ENCODE peak calls at places on chromosomes 7 and 10, in seven cellular contexts. T, S, V, R, L, N and W are unnamed samples.

GRCh38 chr10:33252794-33253203 is 81.7 kb downstream of the NRP1 start:
- DNase-seq in T (no peak), S (no peak), V (peak; percentile 88), R (no peak), L (peak; percentile 76), N (no peak), W (no peak)

GRCh38 chr7:65250216-65250615 is 123.4 kb upstream of the ZNF92 start:
- DNase-seq in T (no peak), S (no peak), V (peak; percentile 2), R (no peak), L (no peak), N (no peak), W (no peak)

GRCh38 chr10:101321073-101321472 is 32.9 kb upstream of the BTRC start:
- DNase-seq in T (no peak), S (peak; percentile 94), V (no peak), R (no peak), L (no peak), N (no peak), W (no peak)

GRCh38 chr10:18140149-18140956 is at the start of gene CACNB2:
- DNase-seq in T (no peak), S (peak; percentile 67), V (peak; percentile 66), R (peak; percentile 81), L (peak; percentile 57), N (no peak), W (no peak)

GRCh38 chr10:121668336-121669009 is 70.2 kb upstream of the FGFR2 start:
- DNase-seq in T (no peak), S (peak; percentile 50), V (no peak), R (peak; percentile 59), L (no peak), N (no peak), W (no peak)

GRCh38 chr10:87860156-87860795 is 3.1 kb downstream of the KLLN start:
- DNase-seq in T (peak; percentile 16), S (peak; percentile 29), V (peak; percentile 79), R (no peak), L (peak; percentile 76), N (peak; percentile 56), W (peak; percentile 17)

GRCh38 chr7:123748171-123748733 is 551 bp downstream of the WASL start:
- DNase-seq in T (peak; percentile 72), S (peak; percentile 34), V (peak; percentile 30), R (peak; percentile 68), L (peak; percentile 33), N (no peak), W (peak; percentile 8)

GRCh38 chr7:93014410-93014809 is 103.4 kb downstream of the SAMD9 start:
- DNase-seq in T (no peak), S (no peak), V (no peak), R (no peak), L (no peak), N (no peak), W (no peak)

GRCh38 chr10:75201793-75202307 is 8.7 kb upstream of the VDAC2 start:
- DNase-seq in T (no peak), S (no peak), V (no peak), R (no peak), L (no peak), N (no peak), W (no peak)

GRCh38 chr7:6227294-6227846 is 45.1 kb downstream of the CYTH3 start:
- DNase-seq in T (no peak), S (no peak), V (peak; percentile 79), R (no peak), L (peak; percentile 80), N (no peak), W (no peak)

GRCh38 chr7:52154382-52154781 is 837.8 kb upstream of the COBL start:
- DNase-seq in T (no peak), S (no peak), V (no peak), R (no peak), L (no peak), N (no peak), W (no peak)
- TF ChIP-seq CTCF in T (no peak), S (peak; percentile 30), V (no peak), R (no peak), L (no peak), N (no peak), W (no peak)

GRCh38 chr10:69057261-69057950 is 30.5 kb upstream of the SRGN start:
- DNase-seq in T (no peak), S (no peak), V (no peak), R (no peak), L (no peak), N (no peak), W (peak; percentile 10)
- TF ChIP-seq CTCF in T (no peak), S (no peak), V (no peak), R (no peak), L (no peak), N (no peak), W (no peak)

GRCh38 chr10:83373659-83374058 is 765.6 kb upstream of the GHITM start:
- DNase-seq in T (no peak), S (peak; percentile 63), V (no peak), R (no peak), L (peak; percentile 56), N (no peak), W (no peak)
- TF ChIP-seq CTCF in T (no peak), S (peak; percentile 73), V (peak; percentile 11), R (no peak), L (peak; percentile 58), N (peak; percentile 36), W (no peak)

GRCh38 chr7:151114151-151115090 is 28.1 kb downstream of the AGAP3 start:
- DNase-seq in T (no peak), S (no peak), V (no peak), R (peak; percentile 65), L (peak; percentile 35), N (no peak), W (no peak)
- TF ChIP-seq CTCF in T (no peak), S (no peak), V (no peak), R (no peak), L (no peak), N (no peak), W (no peak)

GRCh38 chr10:117112220-117112619 is 25.9 kb downstream of the VAX1 start:
- DNase-seq in T (no peak), S (no peak), V (no peak), R (no peak), L (no peak), N (no peak), W (no peak)
- TF ChIP-seq CTCF in T (no peak), S (peak; percentile 34), V (peak; percentile 41), R (no peak), L (peak; percentile 43), N (peak; percentile 27), W (no peak)